ENCODE peak calls at places on chromosome 15, in four cellular contexts. D is D341Med, U is adipocyte, X is T-helper 9 cell. P is an unnamed sample.
A peak's percentile ranks its signal among the peaks of the same experiment; 100 is the strongest.

GRCh38 chr15:71804226-71804625 is 6.1 kb upstream of the NR2E3 start:
- DNase-seq in D (no peak), U (no peak), X (no peak), P (no peak)

GRCh38 chr15:90685688-90686434 is 31.3 kb upstream of the BLM start:
- DNase-seq in D (no peak), U (no peak), X (no peak), P (no peak)

GRCh38 chr15:44810237-44810636 is 73.9 kb downstream of the TRIM69 start:
- DNase-seq in D (no peak), U (no peak), X (no peak), P (no peak)

GRCh38 chr15:72172796-72173195 is 24.8 kb downstream of the GRAMD2A start:
- DNase-seq in D (no peak), U (no peak), X (no peak), P (no peak)

GRCh38 chr15:40936709-40937666 is 7.8 kb downstream of the DLL4 start:
- DNase-seq in D (no peak), U (peak; percentile 62), X (no peak), P (no peak)

GRCh38 chr15:85542895-85543331 is 162.5 kb downstream of the AKAP13 start:
- DNase-seq in D (no peak), U (no peak), X (no peak), P (no peak)

GRCh38 chr15:87661481-87661880 is 595.1 kb downstream of the NTRK3 start:
- DNase-seq in D (no peak), U (no peak), X (no peak), P (no peak)

GRCh38 chr15:76642671-76643070 is 262.5 kb downstream of the SCAPER start:
- DNase-seq in D (no peak), U (no peak), X (no peak), P (no peak)

GRCh38 chr15:43518073-43518761 is 809 bp downstream of the MAP1A start:
- DNase-seq in D (no peak), U (peak; percentile 67), X (no peak), P (peak; percentile 21)

GRCh38 chr15:71238926-71239325 is 123.7 kb downstream of the THSD4 start:
- DNase-seq in D (no peak), U (no peak), X (no peak), P (no peak)

GRCh38 chr15:56760186-56760585 is 26.9 kb upstream of the ZNF280D start:
- DNase-seq in D (no peak), U (peak; percentile 73), X (no peak), P (no peak)

GRCh38 chr15:65067645-65068416 is at the start of gene RASL12:
- DNase-seq in D (peak; percentile 61), U (no peak), X (no peak), P (no peak)

GRCh38 chr15:39543651-39544050 is 37.2 kb upstream of the THBS1 start:
- DNase-seq in D (no peak), U (no peak), X (no peak), P (no peak)

GRCh38 chr15:69604050-69604378 is 151.4 kb downstream of the RPLP1 start:
- DNase-seq in D (no peak), U (no peak), X (no peak), P (peak; percentile 70)

GRCh38 chr15:70354260-70354894 is 256.7 kb upstream of the TLE3 start:
- DNase-seq in D (peak; percentile 24), U (no peak), X (no peak), P (no peak)

GRCh38 chr15:43185161-43186002 is at the start of gene CCNDBP1:
- DNase-seq in D (peak; percentile 95), U (peak; percentile 91), X (peak; percentile 70), P (peak; percentile 99)

GRCh38 chr15:33310481-33311311 is at the start of gene RYR3:
- DNase-seq in D (peak; percentile 59), U (peak; percentile 24), X (no peak), P (no peak)

GRCh38 chr15:41866263-41866703 is 27.6 kb downstream of the SPTBN5 start:
- DNase-seq in D (no peak), U (no peak), X (no peak), P (no peak)

GRCh38 chr15:48283361-48284157 is 47.7 kb upstream of the DUT start:
- DNase-seq in D (peak; percentile 41), U (no peak), X (no peak), P (no peak)

GRCh38 chr15:75661041-75661778 is 13.5 kb downstream of the SNX33 start:
- DNase-seq in D (no peak), U (peak; percentile 97), X (no peak), P (peak; percentile 77)

GRCh38 chr15:99981223-99981647 is 248.0 kb upstream of the LYSMD4 start:
- DNase-seq in D (no peak), U (no peak), X (no peak), P (no peak)

GRCh38 chr15:65766422-65767263 is 25.4 kb downstream of the DENND4A start:
- DNase-seq in D (no peak), U (peak; percentile 22), X (no peak), P (no peak)

GRCh38 chr15:58690703-58691102 is 58.8 kb downstream of the ADAM10 start:
- DNase-seq in D (peak; percentile 15), U (no peak), X (no peak), P (no peak)

GRCh38 chr15:38058596-38059075 is 124.2 kb downstream of the TMCO5A start:
- DNase-seq in D (no peak), U (no peak), X (no peak), P (no peak)

GRCh38 chr15:84832446-84833040 is 15.4 kb downstream of the ALPK3 start:
- DNase-seq in D (no peak), U (no peak), X (no peak), P (no peak)

GRCh38 chr15:79025201-79025600 is 65.4 kb downstream of the RASGRF1 start:
- DNase-seq in D (no peak), U (no peak), X (no peak), P (no peak)

GRCh38 chr15:87724330-87724729 is 532.2 kb downstream of the NTRK3 start:
- DNase-seq in D (no peak), U (no peak), X (no peak), P (no peak)

GRCh38 chr15:74127954-74128784 is 2.2 kb upstream of the ISLR2 start:
- DNase-seq in D (peak; percentile 41), U (no peak), X (no peak), P (no peak)

GRCh38 chr15:31371520-31372240 is 45.0 kb downstream of the KLF13 start:
- DNase-seq in D (no peak), U (no peak), X (no peak), P (no peak)

GRCh38 chr15:49441816-49442215 is 18.8 kb downstream of the FGF7 start:
- DNase-seq in D (no peak), U (no peak), X (no peak), P (no peak)

GRCh38 chr15:49990835-49991540 is 128.0 kb downstream of the ATP8B4 start:
- DNase-seq in D (no peak), U (peak; percentile 82), X (no peak), P (no peak)

GRCh38 chr15:83207622-83208356 is at the start of gene HDGFL3:
- DNase-seq in D (peak; percentile 88), U (peak; percentile 81), X (no peak), P (peak; percentile 53)

GRCh38 chr15:22944651-22945050 is 35.5 kb downstream of the CYFIP1 start:
- DNase-seq in D (no peak), U (no peak), X (no peak), P (peak; percentile 80)

GRCh38 chr15:63521405-63522142 is 17.2 kb downstream of the USP3 start:
- DNase-seq in D (no peak), U (no peak), X (no peak), P (no peak)